ENCODE peak calls at places on chromosomes 11 and 22, in six cellular contexts. One of them, this sample, is unnamed.

GRCh38 chr11:70715636-70716035 is 317.3 kb downstream of the CTTN start:
- DNase-seq in WERI-Rb-1: no peak
- DNase-seq in brain microvascular endothelial cell: no peak
- DNase-seq in endothelial cell: no peak
- DNase-seq in KBM-7: no peak
- DNase-seq in stimulated activated CD8-positive, alpha-beta memory T cell treated with anti-CD3 and anti-CD28 coated beads, Interleukin-4, amount 100 ng/mL, for 1 hour: no peak
- DNase-seq in this sample: no peak

GRCh38 chr22:23984430-23984829 is 4.5 kb downstream of the GSTT2 start:
- DNase-seq in endothelial cell: no peak
- DNase-seq in stimulated activated CD8-positive, alpha-beta memory T cell treated with anti-CD3 and anti-CD28 coated beads, Interleukin-4, amount 100 ng/mL, for 1 hour: no peak
- DNase-seq in KBM-7: peak
- DNase-seq in WERI-Rb-1: no peak
- DNase-seq in brain microvascular endothelial cell: no peak
- DNase-seq in this sample: peak

GRCh38 chr11:75325713-75326438 is 25.6 kb downstream of the ARRB1 start:
- DNase-seq in stimulated activated CD8-positive, alpha-beta memory T cell treated with anti-CD3 and anti-CD28 coated beads, Interleukin-4, amount 100 ng/mL, for 1 hour: no peak
- DNase-seq in KBM-7: no peak
- DNase-seq in brain microvascular endothelial cell: peak
- DNase-seq in WERI-Rb-1: no peak
- DNase-seq in endothelial cell: no peak
- DNase-seq in this sample: no peak

GRCh38 chr11:95308512-95309035 is 77.6 kb upstream of the SESN3 start:
- DNase-seq in KBM-7: no peak
- DNase-seq in endothelial cell: no peak
- DNase-seq in brain microvascular endothelial cell: no peak
- DNase-seq in WERI-Rb-1: no peak
- DNase-seq in stimulated activated CD8-positive, alpha-beta memory T cell treated with anti-CD3 and anti-CD28 coated beads, Interleukin-4, amount 100 ng/mL, for 1 hour: no peak
- DNase-seq in this sample: no peak

GRCh38 chr11:2555376-2555775 is 110.6 kb downstream of the KCNQ1 start:
- DNase-seq in stimulated activated CD8-positive, alpha-beta memory T cell treated with anti-CD3 and anti-CD28 coated beads, Interleukin-4, amount 100 ng/mL, for 1 hour: no peak
- DNase-seq in KBM-7: no peak
- DNase-seq in WERI-Rb-1: no peak
- DNase-seq in endothelial cell: no peak
- DNase-seq in brain microvascular endothelial cell: no peak
- DNase-seq in this sample: no peak

GRCh38 chr11:121810291-121810690 is 305.7 kb downstream of the BLID start:
- DNase-seq in WERI-Rb-1: no peak
- DNase-seq in brain microvascular endothelial cell: peak
- DNase-seq in stimulated activated CD8-positive, alpha-beta memory T cell treated with anti-CD3 and anti-CD28 coated beads, Interleukin-4, amount 100 ng/mL, for 1 hour: no peak
- DNase-seq in KBM-7: no peak
- DNase-seq in endothelial cell: no peak
- DNase-seq in this sample: no peak

GRCh38 chr22:42061041-42061440 is 9.6 kb downstream of the NAGA start:
- DNase-seq in endothelial cell: no peak
- DNase-seq in stimulated activated CD8-positive, alpha-beta memory T cell treated with anti-CD3 and anti-CD28 coated beads, Interleukin-4, amount 100 ng/mL, for 1 hour: no peak
- DNase-seq in brain microvascular endothelial cell: no peak
- DNase-seq in WERI-Rb-1: no peak
- DNase-seq in KBM-7: no peak
- DNase-seq in this sample: no peak

GRCh38 chr22:19615867-19616581 is 91.8 kb upstream of the CLDN5 start:
- DNase-seq in WERI-Rb-1: no peak
- DNase-seq in brain microvascular endothelial cell: no peak
- DNase-seq in stimulated activated CD8-positive, alpha-beta memory T cell treated with anti-CD3 and anti-CD28 coated beads, Interleukin-4, amount 100 ng/mL, for 1 hour: no peak
- DNase-seq in endothelial cell: no peak
- DNase-seq in KBM-7: no peak
- DNase-seq in this sample: peak

GRCh38 chr11:2923446-2924375 is 5.5 kb downstream of the PHLDA2 start:
- DNase-seq in endothelial cell: no peak
- DNase-seq in WERI-Rb-1: no peak
- DNase-seq in stimulated activated CD8-positive, alpha-beta memory T cell treated with anti-CD3 and anti-CD28 coated beads, Interleukin-4, amount 100 ng/mL, for 1 hour: no peak
- DNase-seq in KBM-7: no peak
- DNase-seq in brain microvascular endothelial cell: no peak
- DNase-seq in this sample: no peak

GRCh38 chr11:1485504-1485885 is 1.1 kb downstream of the MOB2 start:
- DNase-seq in WERI-Rb-1: no peak
- DNase-seq in stimulated activated CD8-positive, alpha-beta memory T cell treated with anti-CD3 and anti-CD28 coated beads, Interleukin-4, amount 100 ng/mL, for 1 hour: no peak
- DNase-seq in endothelial cell: no peak
- DNase-seq in brain microvascular endothelial cell: no peak
- DNase-seq in KBM-7: no peak
- DNase-seq in this sample: no peak

GRCh38 chr22:38233427-38233826 is 31.6 kb downstream of the MAFF start:
- DNase-seq in brain microvascular endothelial cell: no peak
- DNase-seq in endothelial cell: no peak
- DNase-seq in WERI-Rb-1: no peak
- DNase-seq in KBM-7: no peak
- DNase-seq in stimulated activated CD8-positive, alpha-beta memory T cell treated with anti-CD3 and anti-CD28 coated beads, Interleukin-4, amount 100 ng/mL, for 1 hour: no peak
- DNase-seq in this sample: no peak

GRCh38 chr22:29600846-29601245 is 2.6 kb upstream of the NF2 start:
- DNase-seq in stimulated activated CD8-positive, alpha-beta memory T cell treated with anti-CD3 and anti-CD28 coated beads, Interleukin-4, amount 100 ng/mL, for 1 hour: no peak
- DNase-seq in KBM-7: no peak
- DNase-seq in brain microvascular endothelial cell: no peak
- DNase-seq in WERI-Rb-1: no peak
- DNase-seq in endothelial cell: no peak
- DNase-seq in this sample: no peak

GRCh38 chr11:37506516-37506915 is 908.5 kb upstream of the RAG2 start:
- DNase-seq in stimulated activated CD8-positive, alpha-beta memory T cell treated with anti-CD3 and anti-CD28 coated beads, Interleukin-4, amount 100 ng/mL, for 1 hour: no peak
- DNase-seq in brain microvascular endothelial cell: no peak
- DNase-seq in endothelial cell: no peak
- DNase-seq in WERI-Rb-1: no peak
- DNase-seq in KBM-7: no peak
- DNase-seq in this sample: no peak

GRCh38 chr11:60748821-60749220 is 7.8 kb upstream of the MS4A15 start:
- DNase-seq in KBM-7: no peak
- DNase-seq in WERI-Rb-1: no peak
- DNase-seq in stimulated activated CD8-positive, alpha-beta memory T cell treated with anti-CD3 and anti-CD28 coated beads, Interleukin-4, amount 100 ng/mL, for 1 hour: no peak
- DNase-seq in brain microvascular endothelial cell: no peak
- DNase-seq in endothelial cell: no peak
- DNase-seq in this sample: no peak

GRCh38 chr11:130050272-130050671 is 19.4 kb upstream of the APLP2 start:
- DNase-seq in stimulated activated CD8-positive, alpha-beta memory T cell treated with anti-CD3 and anti-CD28 coated beads, Interleukin-4, amount 100 ng/mL, for 1 hour: no peak
- DNase-seq in KBM-7: no peak
- DNase-seq in endothelial cell: no peak
- DNase-seq in WERI-Rb-1: no peak
- DNase-seq in brain microvascular endothelial cell: peak
- DNase-seq in this sample: no peak

GRCh38 chr11:1262172-1263006 is 39.5 kb downstream of the MUC5B start:
- DNase-seq in WERI-Rb-1: peak
- DNase-seq in stimulated activated CD8-positive, alpha-beta memory T cell treated with anti-CD3 and anti-CD28 coated beads, Interleukin-4, amount 100 ng/mL, for 1 hour: peak
- DNase-seq in KBM-7: no peak
- DNase-seq in endothelial cell: peak
- DNase-seq in brain microvascular endothelial cell: peak
- DNase-seq in this sample: peak

GRCh38 chr11:17076517-17077239 is 789 bp downstream of the RPS13 start:
- DNase-seq in brain microvascular endothelial cell: no peak
- DNase-seq in KBM-7: peak
- DNase-seq in WERI-Rb-1: no peak
- DNase-seq in stimulated activated CD8-positive, alpha-beta memory T cell treated with anti-CD3 and anti-CD28 coated beads, Interleukin-4, amount 100 ng/mL, for 1 hour: no peak
- DNase-seq in endothelial cell: no peak
- DNase-seq in this sample: peak

GRCh38 chr11:31387379-31387778 is 17.7 kb downstream of the DNAJC24 start:
- DNase-seq in brain microvascular endothelial cell: no peak
- DNase-seq in KBM-7: no peak
- DNase-seq in endothelial cell: no peak
- DNase-seq in stimulated activated CD8-positive, alpha-beta memory T cell treated with anti-CD3 and anti-CD28 coated beads, Interleukin-4, amount 100 ng/mL, for 1 hour: no peak
- DNase-seq in WERI-Rb-1: no peak
- DNase-seq in this sample: no peak

GRCh38 chr22:17106785-17107546 is 14.2 kb downstream of the TMEM121B start:
- DNase-seq in WERI-Rb-1: peak
- DNase-seq in endothelial cell: no peak
- DNase-seq in brain microvascular endothelial cell: no peak
- DNase-seq in KBM-7: peak
- DNase-seq in stimulated activated CD8-positive, alpha-beta memory T cell treated with anti-CD3 and anti-CD28 coated beads, Interleukin-4, amount 100 ng/mL, for 1 hour: no peak
- DNase-seq in this sample: no peak

GRCh38 chr22:29113329-29113728 is 40.5 kb downstream of the KREMEN1 start:
- DNase-seq in endothelial cell: no peak
- DNase-seq in stimulated activated CD8-positive, alpha-beta memory T cell treated with anti-CD3 and anti-CD28 coated beads, Interleukin-4, amount 100 ng/mL, for 1 hour: no peak
- DNase-seq in WERI-Rb-1: no peak
- DNase-seq in brain microvascular endothelial cell: no peak
- DNase-seq in KBM-7: no peak
- DNase-seq in this sample: no peak

This sample was measured in Karpas-422.